ENCODE peak calls at places on chromosome 18, in seven cellular contexts. H is dorsolateral prefrontal cortex, T is foreskin fibroblast, Q is kidney, B is left lung, G is OCI-LY7, W is MCF 10A. O is an unnamed sample.

GRCh38 chr18:55582325-55582724 is 5.7 kb downstream of the TCF4 start:
- DNase-seq in W (no peak), G (no peak), B (no peak), H (no peak), T (no peak), Q (no peak), O (no peak)

GRCh38 chr18:45503988-45504387 is 111.3 kb upstream of the SLC14A2 start:
- DNase-seq in G (no peak), W (no peak), H (no peak), Q (no peak), T (no peak), B (no peak), O (no peak)

GRCh38 chr18:46939337-46939963 is 22.0 kb downstream of the KATNAL2 start:
- DNase-seq in Q (no peak), B (no peak), H (no peak), W (peak), G (no peak), T (peak), O (no peak)

GRCh38 chr18:56799756-56800155 is 148.6 kb downstream of the WDR7 start:
- DNase-seq in Q (no peak), T (peak), W (no peak), B (no peak), H (no peak), G (no peak), O (no peak)

GRCh38 chr18:361941-362913 is 94.4 kb upstream of the THOC1 start:
- DNase-seq in G (no peak), B (peak), W (peak), H (no peak), T (peak), Q (no peak), O (no peak)

GRCh38 chr18:58611471-58612131 is 17.3 kb downstream of the ALPK2 start:
- DNase-seq in H (no peak), W (peak), G (no peak), T (no peak), Q (no peak), B (no peak), O (no peak)

GRCh38 chr18:22342625-22343024 is 75.1 kb downstream of the CTAGE1 start:
- DNase-seq in B (peak), T (no peak), H (no peak), W (peak), Q (no peak), G (no peak), O (no peak)

GRCh38 chr18:47689386-47689785 is 241.1 kb downstream of the SMAD2 start:
- DNase-seq in H (no peak), W (no peak), T (no peak), G (no peak), B (no peak), Q (no peak), O (no peak)

GRCh38 chr18:63158676-63159291 is 160.8 kb downstream of the BCL2 start:
- DNase-seq in Q (no peak), W (no peak), B (no peak), G (no peak), H (no peak), T (no peak), O (no peak)

GRCh38 chr18:13446581-13447470 is 228.3 kb downstream of the LDLRAD4 start:
- DNase-seq in W (no peak), Q (no peak), T (no peak), H (no peak), B (no peak), G (no peak), O (no peak)

GRCh38 chr18:49967171-49967570 is 153.8 kb upstream of the ACAA2 start:
- DNase-seq in T (no peak), G (no peak), W (no peak), Q (no peak), H (no peak), B (no peak), O (no peak)

GRCh38 chr18:45166341-45167108 is 448.8 kb upstream of the SLC14A2 start:
- DNase-seq in H (no peak), B (no peak), G (no peak), Q (peak), T (peak), W (peak), O (no peak)

GRCh38 chr18:37553633-37554398 is 11.8 kb downstream of the CELF4 start:
- DNase-seq in G (no peak), H (no peak), T (no peak), W (no peak), Q (peak), B (no peak), O (no peak)

GRCh38 chr18:49362431-49362830 is 98.0 kb downstream of the DYM start:
- DNase-seq in B (no peak), G (no peak), H (no peak), W (no peak), Q (no peak), T (no peak), O (no peak)

GRCh38 chr18:9810216-9810804 is 75.5 kb upstream of the TXNDC2 start:
- DNase-seq in B (no peak), G (no peak), W (no peak), T (no peak), H (no peak), Q (no peak), O (no peak)

GRCh38 chr18:76507830-76508381 is 12.9 kb upstream of the ZNF516 start:
- DNase-seq in Q (peak), W (no peak), H (no peak), T (no peak), B (no peak), G (no peak), O (no peak)

GRCh38 chr18:41754332-41754731 is 200.7 kb upstream of the PIK3C3 start:
- DNase-seq in W (no peak), Q (no peak), H (no peak), T (no peak), G (no peak), B (no peak), O (no peak)

GRCh38 chr18:47870605-47871004 is 59.9 kb downstream of the SMAD2 start:
- DNase-seq in H (no peak), T (no peak), G (no peak), B (no peak), W (no peak), Q (no peak), O (no peak)

GRCh38 chr18:75214766-75215515 is 4.3 kb downstream of the TSHZ1 start:
- DNase-seq in B (no peak), W (no peak), T (no peak), G (no peak), Q (no peak), H (no peak), O (no peak)

GRCh38 chr18:56823986-56824385 is 172.8 kb downstream of the WDR7 start:
- DNase-seq in Q (no peak), G (no peak), B (no peak), W (no peak), T (no peak), H (no peak), O (no peak)

GRCh38 chr18:13139885-13140450 is 78.6 kb upstream of the LDLRAD4 start:
- DNase-seq in Q (no peak), W (no peak), H (no peak), G (no peak), T (no peak), B (no peak), O (no peak)

GRCh38 chr18:63307555-63308200 is 11.9 kb downstream of the BCL2 start:
- DNase-seq in Q (no peak), T (no peak), G (no peak), H (no peak), B (no peak), W (no peak), O (no peak)

GRCh38 chr18:58013241-58014211 is 30.5 kb upstream of the NEDD4L start:
- DNase-seq in Q (no peak), B (no peak), W (peak), G (no peak), H (no peak), T (no peak), O (no peak)

GRCh38 chr18:46220116-46220515 is 115.9 kb downstream of the HAUS1 start:
- DNase-seq in Q (no peak), H (no peak), B (no peak), T (peak), W (no peak), G (no peak), O (no peak)

GRCh38 chr18:23810396-23810795 is 121.1 kb downstream of the LAMA3 start:
- DNase-seq in H (no peak), W (no peak), B (no peak), T (no peak), G (peak), Q (no peak), O (no peak)

GRCh38 chr18:50282521-50283335 is 1.4 kb upstream of the MBD1 start:
- DNase-seq in W (no peak), T (no peak), Q (peak), H (peak), B (no peak), G (no peak), O (no peak)

GRCh38 chr18:62279561-62279960 is 45.5 kb upstream of the TNFRSF11A start:
- DNase-seq in T (no peak), W (no peak), B (no peak), H (no peak), G (no peak), Q (no peak), O (no peak)

GRCh38 chr18:48904086-48904485 is 46.7 kb downstream of the SMAD7 start:
- DNase-seq in B (peak), W (peak), G (no peak), T (peak), Q (no peak), H (no peak), O (no peak)

GRCh38 chr18:33983126-33983525 is 241.6 kb downstream of the NOL4 start:
- DNase-seq in G (no peak), T (no peak), W (no peak), H (no peak), Q (no peak), B (no peak), O (no peak)

GRCh38 chr18:51614033-51614432 is 416.6 kb upstream of the MEX3C start:
- DNase-seq in B (no peak), W (peak), Q (no peak), G (no peak), H (no peak), T (no peak), O (no peak)

GRCh38 chr18:3104190-3105054 is 91.5 kb upstream of the LPIN2 start:
- DNase-seq in T (peak), H (no peak), B (no peak), G (no peak), Q (no peak), W (peak), O (no peak)

GRCh38 chr18:52394602-52395001 is 54.6 kb downstream of the DCC start:
- DNase-seq in B (no peak), G (no peak), Q (no peak), H (no peak), W (no peak), T (no peak), O (no peak)

GRCh38 chr18:48962857-48963554 is 12.2 kb upstream of the SMAD7 start:
- DNase-seq in B (no peak), H (no peak), Q (no peak), W (no peak), T (no peak), G (no peak), O (no peak)

GRCh38 chr18:75209952-75210261 is 690 bp upstream of the TSHZ1 start:
- DNase-seq in W (peak), T (no peak), H (no peak), B (no peak), Q (no peak), G (peak), O (no peak)

GRCh38 chr18:3585656-3586509 is 135.9 kb downstream of the TGIF1 start:
- DNase-seq in W (peak), B (peak), Q (peak), H (peak), T (peak), G (peak), O (peak)

GRCh38 chr18:11072632-11073031 is 76.7 kb downstream of the PIEZO2 start:
- DNase-seq in G (no peak), B (no peak), T (no peak), H (no peak), Q (no peak), W (no peak), O (no peak)

GRCh38 chr18:53070706-53071105 is 730.7 kb downstream of the DCC start:
- DNase-seq in Q (no peak), B (no peak), W (no peak), G (no peak), T (no peak), H (no peak), O (no peak)

GRCh38 chr18:1806884-1807615 is 764.3 kb downstream of the METTL4 start:
- DNase-seq in T (no peak), H (no peak), G (no peak), B (no peak), Q (no peak), W (no peak), O (no peak)
- TF ChIP-seq CTCF in T (no peak), H (no peak), G (peak), B (no peak), Q (no peak), W (no peak), O (no peak)

GRCh38 chr18:8701546-8702118 is 3.7 kb upstream of the MTCL1 start:
- DNase-seq in Q (no peak), T (peak), B (no peak), G (no peak), W (peak), H (peak), O (no peak)
- TF ChIP-seq CTCF in Q (no peak), T (no peak), B (no peak), G (no peak), W (no peak), H (no peak), O (no peak)

DNA sequence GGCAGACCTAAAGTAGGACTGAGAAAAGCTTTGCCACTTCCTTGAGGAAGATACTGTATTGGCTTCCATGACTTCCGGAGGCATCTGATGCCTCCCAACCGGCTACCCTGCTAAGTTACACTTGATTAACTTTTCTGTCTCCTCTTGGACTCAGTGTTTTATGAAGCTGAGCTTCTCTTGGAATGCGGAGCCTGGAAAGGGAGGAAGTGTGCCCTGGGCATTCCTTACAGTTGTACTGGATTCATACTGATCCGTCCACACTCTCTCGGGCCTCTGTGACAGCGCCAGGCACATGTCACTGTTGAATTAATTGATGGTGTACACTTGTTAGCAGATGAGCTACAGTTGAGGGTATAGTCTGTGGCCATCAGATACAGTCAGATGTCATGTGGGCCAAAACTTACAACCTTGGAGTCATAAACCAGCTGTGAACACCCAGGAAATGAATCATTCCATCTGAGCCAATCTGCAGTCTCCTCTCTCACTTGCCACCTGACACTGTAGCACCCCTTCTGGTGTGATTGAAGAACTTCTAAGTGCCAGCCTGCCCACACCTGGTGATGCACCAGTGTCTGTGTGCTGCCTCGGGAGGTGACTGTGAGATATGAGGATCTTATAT is 122.5 kb downstream of the FHOD3 start:
- DNase-seq in W (peak), H (no peak), Q (no peak), T (no peak), B (no peak), G (peak), O (no peak)
- TF ChIP-seq CTCF in W (peak), H (no peak), Q (no peak), T (no peak), B (no peak), G (peak), O (peak)

GRCh38 chr18:32899819-32900218 is 127.0 kb upstream of the KLHL14 start:
- DNase-seq in T (no peak), H (no peak), B (no peak), W (peak), G (peak), Q (no peak), O (no peak)
- TF ChIP-seq CTCF in T (peak), H (no peak), B (no peak), W (peak), G (peak), Q (no peak), O (no peak)